ENCODE peak calls at places on chromosomes 7 and 10, in six cellular contexts. B is NCI-H69; W is GM13976; X is D341Med; L is AG09309; H is stimulated activated CD4-positive, alpha-beta T cell treated with anti-CD3 and anti-CD28 coated beads, Interleukin-2, amount 100 ng/mL, for 48 hours. F is an unnamed sample.

GRCh38 chr7:153943428-153944370 is 108.5 kb upstream of the DPP6 start:
- DNase-seq in W (no peak), L (no peak), X (no peak), B (peak), H (no peak), F (peak)

GRCh38 chr10:57145548-57145947 is 784.5 kb upstream of the ZWINT start:
- DNase-seq in X (no peak), B (no peak), H (no peak), W (no peak), L (no peak), F (no peak)

GRCh38 chr10:74018241-74018640 is 20.3 kb downstream of the VCL start:
- DNase-seq in H (no peak), L (no peak), X (no peak), W (no peak), B (no peak), F (no peak)

GRCh38 chr7:22802426-22802825 is 20.2 kb downstream of the TOMM7 start:
- DNase-seq in L (no peak), H (no peak), B (peak), X (peak), W (no peak), F (peak)

GRCh38 chr7:20598479-20599419 is 16.7 kb upstream of the ABCB5 start:
- DNase-seq in X (peak), B (peak), L (peak), W (peak), H (no peak), F (peak)

GRCh38 chr10:24553051-24553612 is 170.6 kb downstream of the ARHGAP21 start:
- DNase-seq in X (no peak), W (no peak), H (no peak), B (no peak), L (no peak), F (no peak)

GRCh38 chr10:24873281-24873683 is 79.1 kb downstream of the PRTFDC1 start:
- DNase-seq in X (no peak), W (no peak), B (peak), L (peak), H (no peak), F (no peak)

GRCh38 chr10:125012851-125013528 is 71.1 kb downstream of the ZRANB1 start:
- DNase-seq in X (no peak), L (no peak), B (peak), W (no peak), H (no peak), F (no peak)

GRCh38 chr10:64534616-64535015 is 1013.4 kb downstream of the REEP3 start:
- DNase-seq in L (no peak), H (no peak), W (no peak), X (no peak), B (no peak), F (no peak)

GRCh38 chr7:142909921-142910521 is 23.5 kb downstream of the TRPV5 start:
- DNase-seq in W (no peak), L (no peak), X (no peak), H (no peak), B (no peak), F (no peak)

GRCh38 chr10:3090914-3091313 is 23.6 kb downstream of the PFKP start:
- DNase-seq in B (no peak), W (no peak), X (no peak), H (no peak), L (no peak), F (no peak)

GRCh38 chr10:6218692-6219493 is 16.2 kb downstream of the PFKFB3 start:
- DNase-seq in L (peak), H (no peak), W (no peak), B (peak), X (peak), F (no peak)

GRCh38 chr10:22372922-22373321 is 27.6 kb downstream of the SPAG6 start:
- DNase-seq in W (no peak), H (no peak), B (no peak), X (no peak), L (no peak), F (no peak)

GRCh38 chr10:79193694-79194382 is 125.1 kb downstream of the ZMIZ1 start:
- DNase-seq in W (no peak), B (peak), X (no peak), L (no peak), H (no peak), F (no peak)

GRCh38 chr7:100157334-100158228 is 942 bp downstream of the TRAPPC14 start:
- DNase-seq in B (peak), W (peak), H (no peak), X (peak), L (no peak), F (peak)

GRCh38 chr10:51097546-51097945 is 23.3 kb downstream of the PRKG1 start:
- DNase-seq in W (no peak), B (no peak), L (no peak), H (no peak), X (no peak), F (no peak)

GRCh38 chr10:49220031-49220430 is 31.8 kb upstream of the TMEM273 start:
- DNase-seq in L (no peak), B (no peak), H (no peak), W (no peak), X (no peak), F (no peak)

GRCh38 chr10:98208925-98209324 is 59.1 kb downstream of the LOXL4 start:
- DNase-seq in L (no peak), W (no peak), H (no peak), B (no peak), X (no peak), F (no peak)

GRCh38 chr10:69874464-69874863 is 72.8 kb downstream of the COL13A1 start:
- DNase-seq in L (peak), B (no peak), W (no peak), H (no peak), X (no peak), F (no peak)

GRCh38 chr10:18681971-18682403 is 22.8 kb downstream of the ARL5B start:
- DNase-seq in B (no peak), X (no peak), W (no peak), H (no peak), L (no peak), F (no peak)

GRCh38 chr10:94299417-94299816 is 63.3 kb downstream of the NOC3L start:
- DNase-seq in L (peak), B (no peak), H (no peak), W (no peak), X (no peak), F (no peak)

GRCh38 chr10:51878695-51879094 is 179.3 kb upstream of the CSTF2T start:
- DNase-seq in L (no peak), H (no peak), X (no peak), B (peak), W (no peak), F (no peak)

GRCh38 chr7:158816995-158817394 is 12.3 kb downstream of the ESYT2 start:
- DNase-seq in B (no peak), X (no peak), L (no peak), H (no peak), W (no peak), F (no peak)

GRCh38 chr10:61973169-61973568 is 71.7 kb downstream of the ARID5B start:
- DNase-seq in H (no peak), L (no peak), W (no peak), X (no peak), B (peak), F (no peak)

GRCh38 chr7:29884399-29885272 is 78.3 kb downstream of the WIPF3 start:
- DNase-seq in B (peak), W (no peak), H (no peak), L (no peak), X (no peak), F (peak)

GRCh38 chr7:5436003-5436678 is 12.5 kb upstream of the TNRC18 start:
- DNase-seq in L (no peak), B (no peak), H (no peak), W (no peak), X (no peak), F (no peak)

GRCh38 chr10:11238893-11239292 is 221.2 kb downstream of the CELF2 start:
- DNase-seq in W (no peak), L (no peak), B (no peak), X (no peak), H (no peak), F (no peak)

GRCh38 chr10:125004571-125005311 is 62.8 kb downstream of the ZRANB1 start:
- DNase-seq in L (no peak), X (no peak), H (no peak), B (no peak), W (peak), F (no peak)

F was measured in NCI-H146.